ENCODE peak calls at places on chromosomes 12 and 14, in eight cellular contexts. S is SK-N-SH, M is glutamatergic neuron, J is pancreas, X is gastrocnemius medialis, E is neural crest cell, O is AG09319, V is AG04449. U is an unnamed sample.

GRCh38 chr12:29025936-29026335 is 123.1 kb upstream of the FAR2 start:
- DNase-seq in S (no peak), M (no peak), J (no peak), X (no peak), E (no peak), O (no peak), V (no peak), U (no peak)

GRCh38 chr12:27733052-27733656 is 22.5 kb downstream of the MRPS35 start:
- DNase-seq in S (peak), M (peak), J (no peak), X (no peak), E (no peak), O (no peak), V (no peak), U (peak)

GRCh38 chr12:52745554-52745953 is 31.6 kb downstream of the KRT76 start:
- DNase-seq in S (no peak), M (no peak), J (no peak), X (no peak), E (no peak), O (no peak), V (no peak), U (no peak)

GRCh38 chr12:1591029-1591428 is 3.4 kb downstream of the FBXL14 start:
- DNase-seq in S (no peak), M (no peak), J (no peak), X (no peak), E (no peak), O (no peak), V (no peak), U (peak)

GRCh38 chr12:121446760-121447159 is 46.8 kb downstream of the RNF34 start:
- DNase-seq in S (no peak), M (no peak), J (no peak), X (no peak), E (no peak), O (no peak), V (no peak), U (no peak)

GRCh38 chr14:35406811-35407630 is 2.5 kb upstream of the NFKBIA start:
- DNase-seq in S (peak), M (no peak), J (no peak), X (peak), E (no peak), O (no peak), V (no peak), U (no peak)

GRCh38 chr14:51216602-51217001 is 23.4 kb upstream of the TMX1 start:
- DNase-seq in S (no peak), M (no peak), J (no peak), X (no peak), E (no peak), O (no peak), V (no peak), U (no peak)

GRCh38 chr14:100065942-100066574 is 836 bp downstream of the EVL start:
- DNase-seq in S (no peak), M (no peak), J (no peak), X (no peak), E (no peak), O (no peak), V (no peak), U (peak)

GRCh38 chr12:118058881-118059644 is 1.9 kb downstream of the WSB2 start:
- DNase-seq in S (no peak), M (no peak), J (no peak), X (no peak), E (no peak), O (no peak), V (no peak), U (no peak)

GRCh38 chr12:57816001-57816854 is 2.3 kb downstream of the AVIL start:
- DNase-seq in S (peak), M (no peak), J (no peak), X (no peak), E (no peak), O (no peak), V (no peak), U (no peak)

GRCh38 chr12:116863275-116863767 is 17.9 kb downstream of the HRK start:
- DNase-seq in S (peak), M (no peak), J (no peak), X (no peak), E (no peak), O (no peak), V (peak), U (peak)

GRCh38 chr12:54558759-54559158 is 9.4 kb downstream of the PDE1B start:
- DNase-seq in S (no peak), M (no peak), J (no peak), X (no peak), E (no peak), O (no peak), V (no peak), U (no peak)

GRCh38 chr14:85531141-85531593 is 1.2 kb downstream of the FLRT2 start:
- DNase-seq in S (peak), M (peak), J (peak), X (peak), E (peak), O (peak), V (no peak), U (no peak)

GRCh38 chr12:108592033-108592909 is 5.6 kb downstream of the TMEM119 start:
- DNase-seq in S (no peak), M (no peak), J (no peak), X (no peak), E (no peak), O (no peak), V (no peak), U (no peak)

GRCh38 chr14:24274101-24274543 is 2.7 kb upstream of the RABGGTA start:
- DNase-seq in S (no peak), M (no peak), J (peak), X (no peak), E (no peak), O (no peak), V (no peak), U (peak)

GRCh38 chr12:42684171-42685071 is 94.9 kb upstream of the PRICKLE1 start:
- DNase-seq in S (no peak), M (no peak), J (no peak), X (no peak), E (no peak), O (no peak), V (no peak), U (no peak)

GRCh38 chr14:23076785-23077408 is 18.0 kb downstream of the ACIN1 start:
- DNase-seq in S (peak), M (no peak), J (no peak), X (no peak), E (no peak), O (no peak), V (no peak), U (peak)

GRCh38 chr14:84458881-84459280 is 1071.1 kb upstream of the FLRT2 start:
- DNase-seq in S (no peak), M (no peak), J (no peak), X (no peak), E (no peak), O (no peak), V (no peak), U (no peak)

GRCh38 chr12:129610601-129611120 is 293.2 kb downstream of the TMEM132D start:
- DNase-seq in S (no peak), M (no peak), J (no peak), X (no peak), E (no peak), O (no peak), V (no peak), U (no peak)

GRCh38 chr12:62127516-62127915 is 132.7 kb upstream of the USP15 start:
- DNase-seq in S (no peak), M (no peak), J (no peak), X (no peak), E (no peak), O (no peak), V (no peak), U (no peak)

GRCh38 chr14:36512585-36513003 is 7.4 kb downstream of the NKX2-1 start:
- DNase-seq in S (peak), M (no peak), J (no peak), X (no peak), E (no peak), O (no peak), V (no peak), U (no peak)

GRCh38 chr12:3222935-3223334 is 145.8 kb downstream of the TSPAN9 start:
- DNase-seq in S (no peak), M (no peak), J (no peak), X (no peak), E (no peak), O (no peak), V (no peak), U (no peak)

GRCh38 chr12:90519285-90519684 is 435.7 kb downstream of the CCER1 start:
- DNase-seq in S (no peak), M (no peak), J (no peak), X (no peak), E (no peak), O (no peak), V (no peak), U (no peak)

GRCh38 chr12:30953257-30953656 is 26.7 kb downstream of the TSPAN11 start:
- DNase-seq in S (no peak), M (no peak), J (no peak), X (no peak), E (no peak), O (no peak), V (no peak), U (no peak)

GRCh38 chr12:13390381-13390856 is 193.9 kb downstream of the EMP1 start:
- DNase-seq in S (peak), M (no peak), J (peak), X (peak), E (no peak), O (peak), V (no peak), U (no peak)

DNA sequence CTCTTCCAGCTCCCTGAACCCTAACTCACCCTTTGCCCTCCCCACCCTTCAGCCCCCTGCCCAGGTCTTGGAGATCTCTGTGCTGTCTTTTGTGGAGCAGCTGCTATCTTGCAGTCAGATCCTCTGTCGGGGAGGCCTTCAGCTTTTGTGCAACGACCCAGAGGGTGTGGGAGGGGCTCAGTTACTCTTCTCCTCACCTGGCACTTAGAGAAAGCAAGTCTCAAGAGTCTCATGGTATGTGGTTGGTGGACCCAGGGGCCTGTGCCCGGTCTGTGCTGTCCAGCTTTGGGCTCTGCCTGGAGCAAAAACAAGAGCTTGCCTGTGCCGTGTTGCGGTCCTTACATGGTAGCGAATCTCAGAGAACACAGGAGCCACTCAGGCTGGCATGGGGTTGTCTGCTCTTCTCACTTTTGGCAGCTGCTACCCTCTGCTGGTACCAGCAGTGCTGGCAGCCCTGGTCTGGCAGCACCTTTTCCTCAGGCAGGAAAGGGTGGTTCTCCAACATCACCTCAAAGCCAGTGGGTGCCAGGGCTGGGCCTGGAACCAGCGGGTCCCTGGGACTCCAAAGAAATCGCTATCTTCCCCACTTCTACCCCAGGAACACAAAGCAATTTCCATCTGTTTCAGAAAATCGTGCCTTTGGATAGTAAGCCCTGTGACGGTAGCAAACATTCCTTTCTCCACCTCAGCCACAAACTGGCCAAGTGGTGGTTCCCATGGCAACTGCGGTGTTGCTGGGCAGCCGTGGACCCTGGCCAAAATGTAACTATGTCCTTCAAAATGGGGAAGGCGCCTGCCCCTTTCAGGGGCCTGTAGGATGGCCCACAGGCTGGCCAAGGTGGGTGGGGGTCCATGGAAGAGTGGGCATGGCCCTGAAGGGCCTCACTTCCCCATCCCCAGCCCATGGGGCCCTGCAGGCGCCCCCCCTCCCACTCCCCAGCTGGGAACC is 90.0 kb downstream of the RIN3 start:
- DNase-seq in S (no peak), M (no peak), J (no peak), X (peak), E (no peak), O (no peak), V (no peak), U (peak)
- TF ChIP-seq CTCF in S (peak), M (no peak), J (no peak), X (no peak), E (no peak), O (no peak), V (peak), U (peak)

GRCh38 chr14:59018978-59019377 is 169.5 kb upstream of the DAAM1 start:
- DNase-seq in S (no peak), M (no peak), J (no peak), X (no peak), E (no peak), O (no peak), V (no peak), U (no peak)
- TF ChIP-seq CTCF in S (peak), M (peak), J (no peak), X (no peak), E (no peak), O (peak), V (peak), U (no peak)

GRCh38 chr12:6938353-6939186 is 5.0 kb upstream of the RNU7-1 start:
- DNase-seq in S (peak), M (no peak), J (peak), X (no peak), E (no peak), O (no peak), V (no peak), U (no peak)
- TF ChIP-seq CTCF in S (no peak), M (peak), J (no peak), X (no peak), E (no peak), O (no peak), V (no peak), U (peak)

GRCh38 chr14:61753631-61754030 is 8.6 kb upstream of the SNAPC1 start:
- DNase-seq in S (no peak), M (no peak), J (no peak), X (no peak), E (no peak), O (no peak), V (no peak), U (peak)
- TF ChIP-seq CTCF in S (no peak), M (no peak), J (no peak), X (no peak), E (no peak), O (peak), V (peak), U (no peak)

GRCh38 chr12:92735131-92735721 is 32.4 kb downstream of the PLEKHG7 start:
- DNase-seq in S (no peak), M (no peak), J (no peak), X (no peak), E (no peak), O (peak), V (peak), U (peak)
- TF ChIP-seq CTCF in S (no peak), M (no peak), J (no peak), X (no peak), E (no peak), O (peak), V (no peak), U (no peak)

GRCh38 chr12:48978291-48978740 is at the start of gene WNT1:
- DNase-seq in S (peak), M (no peak), J (no peak), X (no peak), E (no peak), O (no peak), V (no peak), U (no peak)

GRCh38 chr12:48980389-48980952 is 2.3 kb downstream of the WNT1 start:
- DNase-seq in S (peak), M (no peak), J (no peak), X (no peak), E (no peak), O (no peak), V (no peak), U (peak)

GRCh38 chr12:48979602-48980388 is 1.7 kb downstream of the WNT1 start:
- DNase-seq in S (no peak), M (no peak), J (peak), X (no peak), E (no peak), O (no peak), V (no peak), U (peak)

GRCh38 chr12:48978741-48979601 is 849 bp downstream of the WNT1 start:
- DNase-seq in S (no peak), M (no peak), J (peak), X (no peak), E (no peak), O (no peak), V (no peak), U (no peak)

DNA sequence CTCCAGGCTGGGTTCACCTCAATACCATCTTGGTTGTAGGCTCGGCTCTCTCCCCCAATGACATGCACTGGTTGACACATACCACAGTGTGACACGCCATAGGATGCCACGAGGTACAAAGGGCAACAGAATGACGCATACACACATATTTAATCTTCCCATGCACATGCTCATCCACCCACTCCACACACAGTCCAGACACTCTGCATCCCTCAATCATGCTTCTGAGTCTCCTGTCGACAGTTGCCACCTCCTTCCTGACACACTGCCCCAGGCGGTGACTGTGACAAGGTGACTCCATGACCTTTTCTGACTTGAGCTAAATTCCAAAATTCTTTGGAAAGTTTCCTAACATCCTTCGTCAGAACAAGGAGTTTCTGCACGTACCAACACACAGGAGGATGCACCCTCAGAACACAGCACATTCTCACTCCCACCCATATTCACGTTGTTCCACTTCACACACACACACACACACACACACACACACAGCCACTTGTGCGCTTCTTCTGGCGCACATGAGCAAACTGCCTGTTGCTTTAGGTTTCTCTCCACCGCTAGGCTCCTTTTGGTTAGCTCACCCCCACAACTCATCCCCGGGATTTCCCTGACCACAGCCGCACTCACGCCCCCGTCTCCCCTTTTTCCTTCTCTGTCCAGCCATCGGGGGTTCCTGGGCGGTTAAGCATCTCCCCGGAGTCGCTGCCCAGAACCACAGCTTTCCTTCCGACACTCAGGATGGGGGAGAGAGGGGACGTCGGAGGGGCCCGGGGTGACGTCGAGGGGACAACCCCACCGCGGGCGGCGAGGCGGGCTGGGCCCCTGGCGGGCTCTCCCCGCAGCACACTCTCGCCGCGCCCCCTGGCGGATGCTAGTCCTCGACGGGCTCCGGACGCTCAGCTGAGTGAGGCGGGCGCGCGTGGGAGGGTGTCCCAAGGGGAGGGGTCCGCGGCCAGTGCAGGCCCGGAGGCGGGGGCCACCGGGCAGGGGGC is 536 bp upstream of the WNT1 start:
- DNase-seq in S (peak), M (peak), J (peak), X (no peak), E (peak), O (no peak), V (no peak), U (peak)
- TF ChIP-seq CTCF in S (peak), M (peak), J (peak), X (peak), E (peak), O (peak), V (peak), U (peak)

U was measured in activated CD8-positive, alpha-beta T cell treated with anti-CD3 and anti-CD28 coated beads for 36 hours.